ENCODE peak calls at places on chromosomes 13 and 19, in eight cellular contexts. One of them, this sample, is unnamed.

GRCh38 chr13:67101730-67102467 is 128.2 kb downstream of the PCDH9 start:
- DNase-seq in A549: no peak
- DNase-seq in left lung: no peak
- DNase-seq in tibial artery: no peak
- DNase-seq in psoas muscle: no peak
- DNase-seq in bronchial epithelial cell: no peak
- DNase-seq in neural crest cell: no peak
- DNase-seq in BE2C: no peak
- DNase-seq in this sample: no peak

GRCh38 chr13:24680258-24680920 is at the start of gene ATP12A:
- DNase-seq in A549: no peak
- DNase-seq in left lung: no peak
- DNase-seq in tibial artery: no peak
- DNase-seq in psoas muscle: no peak
- DNase-seq in bronchial epithelial cell: no peak
- DNase-seq in neural crest cell: no peak
- DNase-seq in BE2C: no peak
- DNase-seq in this sample: no peak

GRCh38 chr13:110509971-110510786 is 51.3 kb downstream of the RAB20 start:
- DNase-seq in A549: no peak
- DNase-seq in left lung: no peak
- DNase-seq in tibial artery: peak; percentile 71
- DNase-seq in psoas muscle: no peak
- DNase-seq in bronchial epithelial cell: no peak
- DNase-seq in neural crest cell: no peak
- DNase-seq in BE2C: no peak
- DNase-seq in this sample: no peak

GRCh38 chr13:44865722-44866484 is 123.4 kb downstream of the NUFIP1 start:
- DNase-seq in A549: no peak
- DNase-seq in left lung: no peak
- DNase-seq in tibial artery: no peak
- DNase-seq in psoas muscle: no peak
- DNase-seq in bronchial epithelial cell: no peak
- DNase-seq in neural crest cell: no peak
- DNase-seq in BE2C: no peak
- DNase-seq in this sample: no peak

GRCh38 chr13:88005188-88005587 is 334.0 kb downstream of the SLITRK5 start:
- DNase-seq in A549: no peak
- DNase-seq in left lung: no peak
- DNase-seq in tibial artery: no peak
- DNase-seq in psoas muscle: no peak
- DNase-seq in bronchial epithelial cell: no peak
- DNase-seq in neural crest cell: no peak
- DNase-seq in BE2C: no peak
- DNase-seq in this sample: no peak

GRCh38 chr19:8397746-8398721 is 7.9 kb downstream of the RAB11B start:
- DNase-seq in A549: no peak
- DNase-seq in left lung: no peak
- DNase-seq in tibial artery: no peak
- DNase-seq in psoas muscle: peak; percentile 42
- DNase-seq in bronchial epithelial cell: no peak
- DNase-seq in neural crest cell: no peak
- DNase-seq in BE2C: no peak
- DNase-seq in this sample: no peak

GRCh38 chr19:14410054-14410774 is 8.9 kb downstream of the DDX39A start:
- DNase-seq in A549: no peak
- DNase-seq in left lung: no peak
- DNase-seq in tibial artery: no peak
- DNase-seq in psoas muscle: no peak
- DNase-seq in bronchial epithelial cell: no peak
- DNase-seq in neural crest cell: no peak
- DNase-seq in BE2C: no peak
- DNase-seq in this sample: no peak

GRCh38 chr13:110965038-110965754 is 50.3 kb upstream of the ANKRD10 start:
- DNase-seq in A549: peak; percentile 28
- DNase-seq in left lung: no peak
- DNase-seq in tibial artery: no peak
- DNase-seq in psoas muscle: no peak
- DNase-seq in bronchial epithelial cell: peak; percentile 93
- DNase-seq in neural crest cell: no peak
- DNase-seq in BE2C: no peak
- DNase-seq in this sample: no peak

GRCh38 chr13:88000239-88000638 is 329.1 kb downstream of the SLITRK5 start:
- DNase-seq in A549: no peak
- DNase-seq in left lung: no peak
- DNase-seq in tibial artery: no peak
- DNase-seq in psoas muscle: no peak
- DNase-seq in bronchial epithelial cell: no peak
- DNase-seq in neural crest cell: no peak
- DNase-seq in BE2C: no peak
- DNase-seq in this sample: no peak

GRCh38 chr13:40220299-40220935 is 446.0 kb downstream of the FOXO1 start:
- DNase-seq in A549: no peak
- DNase-seq in left lung: no peak
- DNase-seq in tibial artery: no peak
- DNase-seq in psoas muscle: no peak
- DNase-seq in bronchial epithelial cell: no peak
- DNase-seq in neural crest cell: no peak
- DNase-seq in BE2C: no peak
- DNase-seq in this sample: no peak

GRCh38 chr13:32175943-32176342 is 139.2 kb downstream of the ZAR1L start:
- DNase-seq in A549: no peak
- DNase-seq in left lung: no peak
- DNase-seq in tibial artery: no peak
- DNase-seq in psoas muscle: no peak
- DNase-seq in bronchial epithelial cell: no peak
- DNase-seq in neural crest cell: no peak
- DNase-seq in BE2C: no peak
- DNase-seq in this sample: no peak

DNA sequence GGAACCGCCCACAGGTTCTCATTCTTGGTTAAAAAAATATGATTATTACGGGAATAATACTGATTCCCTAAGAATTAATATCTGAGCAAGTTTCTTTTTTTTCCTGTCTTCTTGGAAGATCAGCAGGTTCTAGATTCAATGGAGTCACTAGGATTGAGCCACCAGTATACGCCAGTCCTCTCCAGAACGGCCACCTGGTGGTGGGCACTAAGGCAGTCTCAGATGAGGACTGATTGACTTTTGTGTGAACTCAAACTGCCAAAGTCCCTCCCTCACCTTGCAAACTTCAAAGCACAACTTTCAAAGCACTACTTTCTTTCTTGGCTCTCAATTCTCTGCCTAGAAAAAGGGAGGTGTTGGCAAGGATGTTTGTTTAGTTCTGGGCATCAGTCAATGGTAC is 33.3 kb upstream of the ALOX5AP start:
- DNase-seq in A549: no peak
- DNase-seq in left lung: no peak
- DNase-seq in tibial artery: no peak
- DNase-seq in psoas muscle: no peak
- DNase-seq in bronchial epithelial cell: no peak
- DNase-seq in neural crest cell: no peak
- DNase-seq in BE2C: no peak
- DNase-seq in this sample: no peak
- TF ChIP-seq CTCF in A549: no peak
- TF ChIP-seq CTCF in left lung: no peak
- TF ChIP-seq CTCF in tibial artery: no peak
- TF ChIP-seq CTCF in psoas muscle: no peak
- TF ChIP-seq CTCF in bronchial epithelial cell: no peak
- TF ChIP-seq CTCF in neural crest cell: no peak
- TF ChIP-seq CTCF in BE2C: peak; percentile 40
- TF ChIP-seq CTCF in this sample: no peak

GRCh38 chr13:23377603-23378002 is 55.9 kb downstream of the SACS start:
- DNase-seq in A549: no peak
- DNase-seq in left lung: no peak
- DNase-seq in tibial artery: no peak
- DNase-seq in psoas muscle: no peak
- DNase-seq in bronchial epithelial cell: no peak
- DNase-seq in neural crest cell: no peak
- DNase-seq in BE2C: no peak
- DNase-seq in this sample: no peak

GRCh38 chr13:23380534-23380933 is 53.0 kb downstream of the SACS start:
- DNase-seq in A549: no peak
- DNase-seq in left lung: no peak
- DNase-seq in tibial artery: no peak
- DNase-seq in psoas muscle: no peak
- DNase-seq in bronchial epithelial cell: no peak
- DNase-seq in neural crest cell: no peak
- DNase-seq in BE2C: no peak
- DNase-seq in this sample: no peak

GRCh38 chr13:23372264-23372905 is 61.1 kb downstream of the SACS start:
- DNase-seq in A549: no peak
- DNase-seq in left lung: no peak
- DNase-seq in tibial artery: no peak
- DNase-seq in psoas muscle: no peak
- DNase-seq in bronchial epithelial cell: no peak
- DNase-seq in neural crest cell: no peak
- DNase-seq in BE2C: no peak
- DNase-seq in this sample: no peak

GRCh38 chr13:23378009-23378632 is 55.4 kb downstream of the SACS start:
- DNase-seq in A549: peak; percentile 38
- DNase-seq in left lung: no peak
- DNase-seq in tibial artery: peak; percentile 68
- DNase-seq in psoas muscle: no peak
- DNase-seq in bronchial epithelial cell: peak; percentile 89
- DNase-seq in neural crest cell: no peak
- DNase-seq in BE2C: no peak
- DNase-seq in this sample: peak; percentile 27

DNA sequence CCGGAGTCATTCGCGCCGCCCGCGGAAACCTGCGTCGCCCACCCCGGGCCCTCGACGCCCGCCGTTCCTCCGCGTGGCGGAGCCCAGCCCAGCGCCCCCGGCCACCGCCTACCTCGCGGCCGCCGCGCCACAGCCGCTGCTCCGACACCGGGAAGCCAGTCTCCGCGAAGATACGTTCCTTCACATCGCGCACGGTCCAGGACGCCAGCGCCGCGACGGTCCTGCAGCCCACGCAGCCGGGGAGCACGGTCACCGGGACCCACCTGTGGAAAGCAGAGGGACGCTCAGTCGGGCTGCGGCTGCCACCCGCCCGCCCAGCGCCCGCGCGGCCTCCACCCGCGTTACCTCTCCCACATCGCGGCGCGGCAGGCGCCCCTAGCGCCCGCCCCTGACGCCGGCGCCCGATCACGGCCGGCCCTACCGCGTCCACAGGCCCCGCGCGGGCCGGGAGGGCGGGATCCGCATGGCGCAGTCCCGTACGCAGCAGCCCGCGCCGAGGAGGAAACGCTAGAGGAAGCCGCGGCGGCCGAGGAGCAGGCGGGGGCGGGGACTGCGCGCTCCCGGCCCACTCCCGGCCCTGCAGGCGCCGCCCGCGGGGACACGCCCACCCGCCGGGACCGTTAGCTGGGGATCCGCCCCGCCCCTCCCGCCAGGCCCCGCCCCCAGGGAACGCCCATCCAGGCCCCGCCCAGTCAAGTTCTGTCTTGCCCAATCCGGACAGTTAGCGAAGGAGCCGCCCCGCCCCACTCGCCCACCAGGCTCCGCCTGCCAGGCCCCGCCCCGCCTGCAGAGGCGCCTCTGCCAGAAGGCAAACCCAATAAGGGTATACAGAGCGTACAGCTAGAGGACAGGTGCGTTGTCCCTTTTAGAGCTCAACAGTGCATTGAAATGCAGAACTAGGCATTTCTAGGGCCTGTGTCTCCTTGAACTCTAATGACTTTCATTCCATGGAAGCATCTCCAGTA is 58.2 kb downstream of the SACS start:
- DNase-seq in A549: peak; percentile 67
- DNase-seq in left lung: peak; percentile 97
- DNase-seq in tibial artery: peak; percentile 98
- DNase-seq in psoas muscle: peak; percentile 98
- DNase-seq in bronchial epithelial cell: peak; percentile 68
- DNase-seq in neural crest cell: peak; percentile 92
- DNase-seq in BE2C: peak; percentile 99
- DNase-seq in this sample: peak; percentile 91
- TF ChIP-seq CTCF in A549: no peak
- TF ChIP-seq CTCF in left lung: no peak
- TF ChIP-seq CTCF in tibial artery: peak; percentile 2
- TF ChIP-seq CTCF in psoas muscle: peak; percentile 39
- TF ChIP-seq CTCF in bronchial epithelial cell: peak; percentile 23
- TF ChIP-seq CTCF in neural crest cell: peak; percentile 44
- TF ChIP-seq CTCF in BE2C: no peak
- TF ChIP-seq CTCF in this sample: no peak

DNA sequence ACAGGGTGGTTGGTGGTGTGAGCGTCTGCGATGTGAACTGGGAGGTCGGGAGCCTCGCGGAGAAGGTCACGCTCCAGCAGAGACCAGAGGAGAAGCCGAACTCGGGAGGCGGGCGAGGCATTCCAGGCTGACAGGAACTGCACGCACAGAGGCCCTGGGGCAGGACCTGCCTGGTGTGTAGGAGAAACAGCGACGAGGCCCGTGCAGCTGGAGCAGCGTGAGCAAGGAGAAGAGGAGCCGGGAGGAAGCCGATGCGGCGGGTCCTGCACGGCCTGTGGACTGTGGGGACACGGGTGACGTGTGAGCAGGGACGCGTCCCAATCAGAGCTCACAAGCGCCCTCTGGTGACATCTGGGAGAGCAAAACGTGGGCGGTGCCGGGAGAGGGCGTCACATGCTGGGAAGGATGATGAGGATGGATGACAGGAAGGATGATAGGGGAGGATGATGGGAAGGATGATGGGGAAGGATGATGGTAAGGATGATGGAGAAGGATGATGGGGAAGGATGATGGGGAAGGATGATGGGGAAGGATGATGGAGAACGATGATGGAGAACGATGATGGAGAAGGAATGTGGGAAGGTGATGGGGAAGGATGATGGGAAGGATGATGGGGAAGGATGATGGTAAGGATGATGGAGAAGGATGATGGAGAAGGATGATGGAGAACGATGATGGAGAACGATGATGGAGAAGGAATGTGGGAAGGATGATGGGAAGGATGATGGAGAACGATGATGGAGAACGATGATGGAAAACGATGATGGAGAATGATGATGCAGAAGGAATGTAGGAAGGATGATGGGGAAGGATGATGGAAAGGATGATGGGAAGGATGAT is 16.1 kb upstream of the MADCAM1 start:
- DNase-seq in A549: peak; percentile 79
- DNase-seq in left lung: peak; percentile 66
- DNase-seq in tibial artery: peak; percentile 77
- DNase-seq in psoas muscle: peak; percentile 89
- DNase-seq in bronchial epithelial cell: no peak
- DNase-seq in neural crest cell: peak; percentile 86
- DNase-seq in BE2C: peak; percentile 70
- DNase-seq in this sample: no peak
- TF ChIP-seq CTCF in A549: peak; percentile 50
- TF ChIP-seq CTCF in left lung: peak; percentile 46
- TF ChIP-seq CTCF in tibial artery: peak; percentile 38
- TF ChIP-seq CTCF in psoas muscle: peak; percentile 56
- TF ChIP-seq CTCF in bronchial epithelial cell: peak; percentile 53
- TF ChIP-seq CTCF in neural crest cell: peak; percentile 71
- TF ChIP-seq CTCF in BE2C: peak; percentile 53
- TF ChIP-seq CTCF in this sample: no peak

DNA sequence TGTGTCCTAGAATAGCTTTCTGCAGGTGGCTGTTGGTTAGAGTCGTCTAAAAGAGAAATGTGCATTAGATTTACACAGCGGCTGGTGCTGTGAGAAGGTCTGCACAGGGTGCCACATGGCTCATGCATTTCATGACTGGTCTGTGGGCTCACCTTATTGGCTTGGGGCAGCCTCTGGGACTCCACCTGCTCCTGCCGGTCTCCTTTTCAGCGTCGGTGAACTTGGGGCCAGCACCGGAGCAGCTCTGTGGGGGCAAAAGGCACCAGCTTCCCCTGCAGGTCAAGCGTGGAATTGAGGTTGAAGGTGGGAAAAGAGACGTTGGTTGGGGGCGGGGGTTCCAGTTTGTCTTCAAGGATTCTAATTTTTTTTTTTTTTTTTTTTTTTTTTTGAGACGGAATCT is 3.1 kb upstream of the PNMA8C start:
- DNase-seq in A549: no peak
- DNase-seq in left lung: no peak
- DNase-seq in tibial artery: no peak
- DNase-seq in psoas muscle: no peak
- DNase-seq in bronchial epithelial cell: no peak
- DNase-seq in neural crest cell: no peak
- DNase-seq in BE2C: no peak
- DNase-seq in this sample: no peak
- TF ChIP-seq CTCF in A549: no peak
- TF ChIP-seq CTCF in left lung: no peak
- TF ChIP-seq CTCF in tibial artery: no peak
- TF ChIP-seq CTCF in psoas muscle: no peak
- TF ChIP-seq CTCF in bronchial epithelial cell: no peak
- TF ChIP-seq CTCF in neural crest cell: peak; percentile 39
- TF ChIP-seq CTCF in BE2C: peak; percentile 41
- TF ChIP-seq CTCF in this sample: no peak

This sample was measured in activated B cell treated with CpG ODN at 0.5 μM for 24 hours.